ENCODE peak calls at places on chromosomes 7 and 10, in six cellular contexts. T is prostate gland; R is activated CD8-positive, alpha-beta memory T cell treated with anti-CD3 and anti-CD28 coated beads for 1 hour; G is cardiac fibroblast; Z is activated CD4-positive, alpha-beta T cell treated with anti-CD3 and anti-CD28 coated beads, Interleukin-2, amount 50 U/mL, for 24 hours; W is glutamatergic neuron. F is an unnamed sample.

GRCh38 chr10:94639902-94640301 is 43.6 kb upstream of the CYP2C18 start:
- DNase-seq in G (no peak), R (no peak), W (no peak), Z (no peak), T (no peak), F (no peak)

GRCh38 chr7:36305648-36306047 is 84.0 kb upstream of the ANLN start:
- DNase-seq in R (no peak), W (no peak), T (no peak), G (no peak), Z (no peak), F (no peak)

GRCh38 chr7:32212321-32212720 is 142.1 kb upstream of the PDE1C start:
- DNase-seq in W (no peak), T (no peak), G (no peak), Z (no peak), R (no peak), F (no peak)

GRCh38 chr7:65988084-65988483 is 6.1 kb upstream of the GUSB start:
- DNase-seq in Z (no peak), R (no peak), T (no peak), W (no peak), G (no peak), F (no peak)

GRCh38 chr7:34133983-34134782 is 228.8 kb downstream of the BMPER start:
- DNase-seq in G (peak; percentile 85), Z (no peak), T (peak; percentile 85), W (peak; percentile 82), R (no peak), F (peak; percentile 68)

GRCh38 chr7:5094641-5095040 is 49.0 kb downstream of the RBAK start:
- DNase-seq in Z (no peak), G (no peak), T (no peak), R (no peak), W (no peak), F (no peak)

GRCh38 chr10:68492118-68492517 is 20.3 kb upstream of the DNA2 start:
- DNase-seq in Z (no peak), W (no peak), R (no peak), G (peak; percentile 37), T (no peak), F (no peak)

GRCh38 chr7:36512607-36513006 is 122.9 kb downstream of the ANLN start:
- DNase-seq in G (no peak), W (no peak), Z (no peak), T (no peak), R (no peak), F (no peak)

GRCh38 chr10:17476073-17476472 is 21.7 kb upstream of the ST8SIA6 start:
- DNase-seq in Z (no peak), W (no peak), G (no peak), R (no peak), T (no peak), F (no peak)

GRCh38 chr10:17673517-17674051 is 29.6 kb downstream of the STAM start:
- DNase-seq in R (no peak), Z (no peak), W (no peak), T (no peak), G (peak; percentile 80), F (peak; percentile 81)

GRCh38 chr7:33155811-33156210 is 26.4 kb downstream of the BBS9 start:
- DNase-seq in T (no peak), R (no peak), G (peak; percentile 4), Z (no peak), W (no peak), F (peak; percentile 86)

GRCh38 chr10:78306358-78306757 is 272.7 kb downstream of the RPS24 start:
- DNase-seq in G (no peak), R (no peak), T (peak; percentile 2), W (no peak), Z (no peak), F (no peak)

GRCh38 chr10:107492389-107492788 is 327.9 kb upstream of the SORCS1 start:
- DNase-seq in T (no peak), R (no peak), W (no peak), G (no peak), Z (no peak), F (no peak)

GRCh38 chr10:62843591-62843990 is 27.4 kb upstream of the EGR2 start:
- DNase-seq in Z (no peak), R (no peak), T (no peak), W (no peak), G (no peak), F (no peak)

GRCh38 chr7:100679129-100679926 is 5.8 kb downstream of the GNB2 start:
- DNase-seq in T (peak; percentile 74), Z (no peak), R (no peak), G (no peak), W (peak; percentile 17), F (no peak)

GRCh38 chr7:127821146-127821545 is 169.2 kb downstream of the SND1 start:
- DNase-seq in G (no peak), W (no peak), Z (no peak), R (no peak), T (no peak), F (no peak)

GRCh38 chr7:149489391-149490024 is 8.1 kb downstream of the ZNF746 start:
- DNase-seq in Z (no peak), R (no peak), G (no peak), T (no peak), W (no peak), F (no peak)

GRCh38 chr7:155851892-155852291 is 39.6 kb upstream of the SHH start:
- DNase-seq in G (no peak), Z (no peak), T (no peak), W (no peak), R (no peak), F (no peak)

GRCh38 chr7:21869785-21870402 is 75.8 kb downstream of the CDCA7L start:
- DNase-seq in G (peak; percentile 23), T (no peak), R (no peak), W (no peak), Z (no peak), F (no peak)

GRCh38 chr10:18340496-18341051 is 200.3 kb downstream of the CACNB2 start:
- DNase-seq in Z (no peak), R (no peak), W (no peak), G (peak; percentile 38), T (no peak), F (peak; percentile 5)

GRCh38 chr7:91082038-91082437 is 182.2 kb upstream of the FZD1 start:
- DNase-seq in Z (no peak), G (peak; percentile 64), T (no peak), W (no peak), R (no peak), F (peak; percentile 65)

GRCh38 chr7:157012113-157012547 is 1.7 kb upstream of the MNX1 start:
- DNase-seq in T (no peak), R (no peak), W (no peak), G (no peak), Z (no peak), F (no peak)

GRCh38 chr10:49474901-49475300 is 64.0 kb downstream of the ERCC6 start:
- DNase-seq in W (no peak), G (no peak), T (no peak), Z (no peak), R (no peak), F (peak; percentile 15)

GRCh38 chr7:130463553-130464434 is 23.0 kb upstream of the CEP41 start:
- DNase-seq in G (no peak), T (no peak), R (no peak), W (no peak), Z (no peak), F (no peak)

GRCh38 chr7:101527844-101528667 is 101.0 kb downstream of the MYL10 start:
- DNase-seq in R (no peak), W (no peak), G (no peak), Z (no peak), T (peak; percentile 20), F (no peak)

GRCh38 chr10:6069101-6069931 is 7.1 kb upstream of the IL2RA start:
- DNase-seq in W (no peak), R (no peak), G (no peak), Z (no peak), T (no peak), F (no peak)

GRCh38 chr10:86795353-86795752 is 38.9 kb downstream of the BMPR1A start:
- DNase-seq in R (no peak), Z (no peak), W (no peak), G (peak; percentile 86), T (no peak), F (peak; percentile 35)

GRCh38 chr10:116669832-116670644 is 49.3 kb downstream of the PNLIPRP2 start:
- DNase-seq in W (peak; percentile 42), T (peak; percentile 20), R (no peak), Z (no peak), G (peak; percentile 8), F (no peak)

GRCh38 chr7:69780377-69780776 is 182.1 kb downstream of the AUTS2 start:
- DNase-seq in Z (no peak), G (no peak), T (no peak), R (no peak), W (no peak), F (no peak)

GRCh38 chr10:30759423-30759822 is 129.9 kb upstream of the LYZL2 start:
- DNase-seq in Z (no peak), G (no peak), W (no peak), T (no peak), R (no peak), F (no peak)

F was measured in stromal cell of bone marrow.